ENCODE peak calls at places on chromosomes 16 and 17, in seven cellular contexts. S is PC-9, Y is cardiac muscle cell, J is heart left ventricle, O is neural progenitor cell, K is GM12865, I is GM23338. M is an unnamed sample.

GRCh38 chr17:19311016-19311415 is 51.5 kb downstream of the B9D1 start:
- DNase-seq in I (no peak), S (no peak), Y (no peak), O (no peak), J (no peak), K (no peak), M (no peak)

GRCh38 chr16:5228369-5228768 is 130.8 kb upstream of the EEF2KMT start:
- DNase-seq in I (peak), Y (no peak), O (peak), S (no peak), J (no peak), K (no peak), M (no peak)

GRCh38 chr16:11619327-11619851 is 32.7 kb upstream of the LITAF start:
- DNase-seq in I (no peak), K (peak), Y (no peak), J (peak), S (peak), O (no peak), M (no peak)

GRCh38 chr17:81928497-81929252 is 1.1 kb upstream of the MAFG start:
- DNase-seq in K (no peak), J (no peak), Y (no peak), S (peak), O (no peak), I (no peak), M (no peak)

GRCh38 chr17:68456529-68457167 is 648 bp downstream of the WIPI1 start:
- DNase-seq in Y (peak), O (peak), I (peak), K (peak), J (peak), S (peak), M (no peak)

GRCh38 chr16:55508941-55509920 is at the start of gene LPCAT2:
- DNase-seq in K (peak), Y (peak), S (peak), J (peak), O (peak), I (peak), M (no peak)

GRCh38 chr17:74790206-74791066 is 14.3 kb upstream of the NAT9 start:
- DNase-seq in O (no peak), Y (no peak), K (no peak), J (no peak), I (peak), S (no peak), M (no peak)

GRCh38 chr17:64992325-64992802 is 64.2 kb downstream of the GNA13 start:
- DNase-seq in Y (no peak), S (peak), I (no peak), J (no peak), K (no peak), O (no peak), M (no peak)

GRCh38 chr17:71632328-71632727 is 488.5 kb upstream of the SOX9 start:
- DNase-seq in I (no peak), S (peak), J (no peak), Y (no peak), O (no peak), K (no peak), M (no peak)

GRCh38 chr17:2029911-2030778 is at the start of gene DPH1:
- DNase-seq in J (peak), I (peak), S (peak), Y (peak), K (peak), O (peak), M (peak)

DNA sequence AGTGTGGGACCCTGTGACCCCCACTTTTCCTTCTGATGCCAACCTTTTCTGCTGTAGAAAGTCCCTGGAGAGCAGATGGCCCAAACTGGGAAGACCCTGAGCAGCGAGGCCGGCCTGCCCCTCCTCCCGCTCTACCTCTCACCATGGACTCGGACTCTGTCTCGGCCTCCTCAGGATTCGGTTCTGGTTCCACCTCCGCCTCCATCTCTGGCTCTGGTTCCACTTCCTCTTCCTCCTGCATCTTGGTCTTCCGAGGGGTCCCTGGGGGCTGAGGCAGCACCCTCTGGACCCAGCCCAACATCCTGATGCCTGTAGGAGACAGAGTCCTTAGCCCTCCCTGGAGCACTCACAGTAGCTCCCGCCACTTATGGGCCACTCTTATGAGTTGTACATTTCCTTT is 3.9 kb downstream of the CNGB1 start:
- DNase-seq in Y (no peak), K (no peak), S (no peak), J (no peak), O (no peak), I (no peak), M (no peak)
- H3K4me3 ChIP-seq in Y (no peak), K (no peak), S (no peak), J (no peak), O (no peak), I (no peak), M (no peak)

GRCh38 chr17:49217651-49218413 is 7.3 kb downstream of the ABI3 start:
- DNase-seq in Y (no peak), S (no peak), K (peak), J (peak), O (no peak), I (no peak), M (peak)

GRCh38 chr17:49216482-49216881 is 6.0 kb downstream of the ABI3 start:
- DNase-seq in K (no peak), S (no peak), J (no peak), O (no peak), I (no peak), Y (no peak), M (no peak)

GRCh38 chr17:49219987-49220386 is 9.5 kb downstream of the ABI3 start:
- DNase-seq in O (no peak), I (no peak), K (no peak), Y (no peak), S (no peak), J (no peak), M (no peak)

GRCh38 chr17:49216953-49217650 is 6.6 kb downstream of the ABI3 start:
- DNase-seq in S (no peak), I (no peak), O (no peak), J (peak), K (no peak), Y (no peak), M (no peak)

DNA sequence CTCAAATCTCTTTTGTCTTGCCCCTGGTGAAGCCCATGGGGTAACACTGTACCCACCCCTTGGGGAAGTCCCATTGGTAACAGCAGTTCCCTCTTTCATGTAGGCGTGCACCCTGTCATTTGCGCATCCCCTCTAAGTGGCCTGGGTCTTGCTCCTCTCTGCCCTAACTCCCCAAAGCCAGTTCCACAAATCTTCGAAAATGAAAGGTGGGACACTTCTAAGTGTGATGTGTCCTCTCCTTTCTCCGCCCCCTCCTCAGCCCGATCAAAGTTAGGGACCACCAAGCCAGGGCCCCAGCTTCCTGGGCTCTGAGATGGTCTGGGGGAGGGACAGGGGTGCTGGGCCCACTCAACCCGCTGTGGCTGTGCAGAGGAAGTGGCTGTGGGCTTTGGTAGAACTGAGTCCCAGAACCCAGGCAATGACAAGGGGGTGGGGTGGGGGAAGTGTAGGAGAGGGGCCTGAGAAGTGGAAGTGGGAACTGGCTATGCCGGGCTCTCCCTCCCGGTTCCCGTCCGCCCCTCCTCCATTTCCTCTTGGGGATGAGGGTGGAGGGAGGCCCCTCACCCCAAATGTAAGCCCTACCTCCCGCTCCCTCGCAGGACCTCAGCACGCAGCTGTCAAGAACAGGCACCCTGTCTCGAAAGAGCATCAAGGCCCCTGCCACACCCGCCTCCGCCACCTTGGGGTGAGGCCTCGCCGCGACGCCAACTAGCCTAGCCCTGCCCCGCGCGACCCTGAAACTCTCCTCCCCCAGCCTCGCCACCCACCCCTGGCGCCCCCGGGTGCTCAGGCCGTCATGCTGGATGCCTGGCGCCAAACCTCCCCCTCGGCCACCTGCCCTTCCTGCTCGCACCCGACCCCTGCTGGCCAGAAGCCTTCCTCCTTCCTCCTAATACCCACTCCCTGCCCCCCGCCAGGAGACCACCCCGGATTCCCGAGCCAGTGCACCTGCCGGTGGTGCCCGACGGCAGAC is 8.7 kb downstream of the ABI3 start:
- DNase-seq in I (peak), K (peak), Y (no peak), S (no peak), O (no peak), J (no peak), M (peak)
- TF ChIP-seq CTCF in I (peak), K (peak), Y (peak), S (no peak), O (peak), J (no peak), M (peak)

GRCh38 chr16:1958715-1959268 is 546 bp upstream of the NDUFB10 start:
- DNase-seq in O (no peak), S (no peak), K (no peak), J (no peak), I (no peak), Y (no peak), M (no peak)

GRCh38 chr16:1961651-1962067 is 2.3 kb downstream of the NDUFB10 start:
- DNase-seq in S (no peak), J (no peak), Y (no peak), K (peak), I (no peak), O (no peak), M (no peak)

GRCh38 chr16:1959269-1960039 is at the start of gene NDUFB10:
- DNase-seq in J (peak), Y (peak), K (peak), O (peak), I (peak), S (peak), M (no peak)

GRCh38 chr16:1964046-1964505 is 550 bp downstream of the RPS2 start:
- DNase-seq in O (peak), Y (peak), I (no peak), J (peak), K (peak), S (no peak), M (no peak)

DNA sequence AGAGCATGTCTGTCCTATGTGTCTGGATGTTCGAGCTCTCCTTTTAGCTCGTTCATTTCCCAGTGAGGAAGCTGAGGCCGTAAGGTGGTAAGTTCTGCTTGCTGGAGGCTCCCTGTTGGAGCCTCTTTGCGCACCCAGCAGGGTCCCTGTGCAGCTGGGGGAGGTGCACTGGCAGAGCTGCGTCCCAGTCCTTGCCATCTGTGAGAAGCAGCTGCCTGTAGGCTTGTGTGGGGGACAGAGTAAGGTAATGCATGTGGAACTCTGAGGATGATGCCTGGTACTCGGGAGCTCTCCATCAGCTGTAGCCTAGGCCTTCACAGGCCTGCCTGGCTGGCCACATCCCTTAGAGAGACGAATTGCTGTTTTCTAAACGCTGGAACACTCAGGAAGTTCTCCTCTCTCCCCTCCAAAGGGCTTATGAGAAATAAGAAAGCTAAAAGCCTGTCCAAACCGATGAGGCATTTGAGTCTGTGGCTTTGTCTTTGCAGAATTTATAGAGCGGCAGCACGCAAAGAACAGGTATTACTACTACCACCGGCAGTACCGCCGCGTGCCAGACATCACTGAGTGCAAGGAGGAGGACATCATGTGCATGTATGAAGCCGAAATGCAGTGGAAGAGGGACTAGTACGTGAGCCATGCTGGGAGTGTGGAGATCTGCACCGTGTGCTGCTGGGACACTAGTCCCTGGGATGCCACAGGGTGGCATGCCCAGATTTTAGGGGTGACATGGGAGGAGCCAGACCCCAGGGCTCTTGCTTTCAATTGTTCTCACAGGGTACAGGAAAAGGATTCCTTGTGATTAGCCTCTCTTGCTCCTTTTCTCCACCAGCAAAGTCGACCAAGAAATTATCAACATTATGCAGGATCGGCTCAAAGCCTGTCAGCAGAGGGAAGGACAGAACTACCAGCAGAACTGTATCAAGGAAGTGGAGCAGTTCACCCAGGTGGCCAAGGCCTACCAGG is 1.6 kb downstream of the NDUFB10 start:
- DNase-seq in I (no peak), K (peak), J (no peak), S (no peak), O (peak), Y (peak), M (no peak)
- H3K4me3 ChIP-seq in I (peak), K (peak), J (peak), S (peak), O (peak), Y (peak), M (peak)

DNA sequence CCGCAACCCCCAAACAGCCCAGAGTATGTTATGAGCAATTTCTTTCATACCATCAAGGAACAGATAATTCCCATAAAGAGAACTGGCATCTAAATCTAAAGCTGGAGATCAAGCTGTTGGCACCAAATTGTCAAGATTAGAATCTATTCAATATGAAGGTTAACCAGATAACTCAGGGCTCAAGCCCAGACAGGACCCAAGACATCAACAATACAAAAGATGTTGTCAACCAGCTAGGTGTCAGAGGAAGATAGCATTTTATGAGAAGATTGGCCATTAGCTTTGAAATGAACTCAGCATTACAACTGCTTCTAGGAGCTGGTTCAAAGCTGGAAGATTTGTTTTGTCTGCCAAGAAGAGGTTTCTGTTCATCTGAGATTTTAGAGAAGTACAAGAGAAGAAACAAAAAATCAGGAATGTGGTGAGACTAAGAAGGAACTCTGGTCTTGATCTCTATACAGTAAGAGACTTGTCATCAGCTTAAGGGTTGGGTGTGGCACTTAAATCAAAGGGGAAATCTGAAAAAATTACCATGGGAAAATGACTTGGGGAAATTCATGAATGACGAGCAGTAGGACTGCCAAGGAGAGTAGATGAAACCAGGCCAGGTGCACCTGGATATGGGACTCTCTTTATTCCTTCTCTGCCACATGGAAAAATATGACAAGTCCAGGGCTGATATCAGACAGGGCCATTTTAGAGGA is 64.2 kb upstream of the COX10 start:
- DNase-seq in J (no peak), K (no peak), S (no peak), O (no peak), Y (no peak), I (no peak), M (no peak)
- TF ChIP-seq CTCF in J (no peak), K (no peak), S (no peak), O (no peak), Y (no peak), I (no peak), M (no peak)

M was measured in GM12864.